ENCODE peak calls at places on chromosomes 3 and 15, in ten cellular contexts. V, P, F, A, D, C, L, H, M and K are unnamed samples.

GRCh38 chr3:127970966-127971592 is 56.0 kb downstream of the KBTBD12 start:
- DNase-seq in V (peak), P (no peak), F (peak), A (no peak), D (peak), C (peak), L (peak), H (peak), M (no peak), K (peak)

GRCh38 chr15:89781891-89782618 is 5.9 kb downstream of the MESP2 start:
- DNase-seq in V (no peak), P (no peak), F (peak), A (no peak), D (no peak), C (no peak), L (peak), H (no peak), M (no peak), K (peak)

GRCh38 chr3:104198136-104198535 is 1168.6 kb upstream of the ALCAM start:
- DNase-seq in V (no peak), P (no peak), F (no peak), A (no peak), D (no peak), C (no peak), L (no peak), H (no peak), M (no peak), K (no peak)

GRCh38 chr3:143067201-143067600 is 52.4 kb upstream of the CHST2 start:
- DNase-seq in V (no peak), P (no peak), F (no peak), A (no peak), D (no peak), C (no peak), L (no peak), H (no peak), M (no peak), K (no peak)

GRCh38 chr3:120495809-120496208 is 45.0 kb upstream of the FSTL1 start:
- DNase-seq in V (no peak), P (no peak), F (no peak), A (no peak), D (no peak), C (no peak), L (no peak), H (no peak), M (no peak), K (no peak)

GRCh38 chr3:140809326-140809725 is 131.5 kb downstream of the TRIM42 start:
- DNase-seq in V (no peak), P (no peak), F (no peak), A (no peak), D (no peak), C (no peak), L (no peak), H (no peak), M (no peak), K (no peak)

GRCh38 chr15:101445562-101446526 is 43.7 kb downstream of the PCSK6 start:
- DNase-seq in V (no peak), P (no peak), F (no peak), A (no peak), D (no peak), C (no peak), L (no peak), H (peak), M (no peak), K (peak)

GRCh38 chr15:82952156-82953081 is at the start of gene HOMER2:
- DNase-seq in V (peak), P (peak), F (peak), A (no peak), D (no peak), C (no peak), L (no peak), H (no peak), M (peak), K (peak)

GRCh38 chr15:58390118-58390517 is 41.7 kb upstream of the LIPC start:
- DNase-seq in V (no peak), P (no peak), F (no peak), A (no peak), D (no peak), C (no peak), L (no peak), H (no peak), M (no peak), K (no peak)

GRCh38 chr15:71781965-71782265 is 28.4 kb upstream of the NR2E3 start:
- DNase-seq in V (no peak), P (no peak), F (no peak), A (no peak), D (no peak), C (no peak), L (no peak), H (no peak), M (no peak), K (no peak)

GRCh38 chr3:157464283-157464682 is 27.6 kb downstream of the PTX3 start:
- DNase-seq in V (no peak), P (no peak), F (no peak), A (no peak), D (no peak), C (no peak), L (no peak), H (no peak), M (no peak), K (no peak)

GRCh38 chr3:53411371-53411770 is 64.0 kb upstream of the DCP1A start:
- DNase-seq in V (no peak), P (no peak), F (no peak), A (no peak), D (no peak), C (no peak), L (no peak), H (no peak), M (no peak), K (no peak)

GRCh38 chr3:38110314-38111050 is 26.4 kb downstream of the ACAA1 start:
- DNase-seq in V (no peak), P (no peak), F (no peak), A (no peak), D (no peak), C (no peak), L (no peak), H (no peak), M (no peak), K (no peak)

GRCh38 chr3:117322866-117323265 is 613.3 kb downstream of the TUSC7 start:
- DNase-seq in V (no peak), P (no peak), F (no peak), A (no peak), D (no peak), C (no peak), L (no peak), H (peak), M (no peak), K (peak)

GRCh38 chr3:39471652-39472051 is 4.2 kb downstream of the MOBP start:
- DNase-seq in V (no peak), P (no peak), F (no peak), A (no peak), D (no peak), C (no peak), L (no peak), H (no peak), M (no peak), K (no peak)

GRCh38 chr15:38454687-38455071 is 752 bp downstream of the FAM98B start:
- DNase-seq in V (peak), P (no peak), F (no peak), A (no peak), D (no peak), C (no peak), L (no peak), H (no peak), M (no peak), K (peak)